ENCODE peak calls at places on chromosome 11, in six cellular contexts. P is fibroblast of pulmonary artery, T is IMR-90, C is anterior cingulate cortex, X is NCI-H1694, E is NCI-H510A treated with DMSO at 0.1 percent for 48 hours. M is an unnamed sample.

GRCh38 chr11:102572537-102573220 is 42.1 kb upstream of the MMP7 start:
- DNase-seq in P (no peak), T (peak; percentile 7), C (no peak), X (no peak), E (no peak), M (no peak)

GRCh38 chr11:23585700-23586099 is 725.4 kb upstream of the CCDC179 start:
- DNase-seq in P (peak; percentile 6), T (no peak), C (no peak), X (no peak), E (peak; percentile 2), M (no peak)

GRCh38 chr11:75035911-75036536 is 47.3 kb downstream of the NEU3 start:
- DNase-seq in P (no peak), T (no peak), C (no peak), X (no peak), E (peak; percentile 94), M (peak; percentile 83)

GRCh38 chr11:117868815-117869642 is 7.4 kb downstream of the FXYD6 start:
- DNase-seq in P (no peak), T (no peak), C (no peak), X (no peak), E (peak; percentile 59), M (peak; percentile 74)

GRCh38 chr11:96486890-96487633 is 97.2 kb downstream of the JRKL start:
- DNase-seq in P (peak; percentile 23), T (peak; percentile 25), C (no peak), X (no peak), E (no peak), M (peak; percentile 84)

GRCh38 chr11:125902315-125902926 is 585 bp downstream of the PUS3 start:
- DNase-seq in P (no peak), T (no peak), C (no peak), X (no peak), E (no peak), M (peak; percentile 61)

GRCh38 chr11:12207384-12208150 is 97.2 kb downstream of the MICAL2 start:
- DNase-seq in P (peak; percentile 43), T (peak; percentile 86), C (no peak), X (no peak), E (no peak), M (no peak)

GRCh38 chr11:62124186-62125113 is 639 bp downstream of the INCENP start:
- DNase-seq in P (peak; percentile 17), T (peak; percentile 52), C (no peak), X (no peak), E (peak; percentile 41), M (peak; percentile 77)

GRCh38 chr11:118602331-118602730 is 5.1 kb upstream of the PHLDB1 start:
- DNase-seq in P (peak; percentile 73), T (no peak), C (no peak), X (no peak), E (no peak), M (no peak)

GRCh38 chr11:133945087-133945974 is 11.4 kb downstream of the IGSF9B start:
- DNase-seq in P (peak; percentile 37), T (peak; percentile 14), C (no peak), X (no peak), E (no peak), M (no peak)

GRCh38 chr11:118610773-118611432 is 3.5 kb downstream of the PHLDB1 start:
- DNase-seq in P (peak; percentile 75), T (peak; percentile 66), C (no peak), X (no peak), E (peak; percentile 31), M (peak; percentile 95)

GRCh38 chr11:8234425-8234821 is 29.3 kb downstream of the LMO1 start:
- DNase-seq in P (no peak), T (no peak), C (no peak), X (no peak), E (no peak), M (peak; percentile 47)

GRCh38 chr11:33266418-33267215 is 9.4 kb downstream of the HIPK3 start:
- DNase-seq in P (peak; percentile 93), T (peak; percentile 58), C (no peak), X (no peak), E (no peak), M (peak; percentile 2)

GRCh38 chr11:32420937-32421532 is 14.3 kb downstream of the WT1 start:
- DNase-seq in P (no peak), T (no peak), C (no peak), X (no peak), E (no peak), M (no peak)

GRCh38 chr11:12069053-12069676 is 41.2 kb upstream of the MICAL2 start:
- DNase-seq in P (no peak), T (no peak), C (no peak), X (no peak), E (peak; percentile 66), M (peak; percentile 31)

GRCh38 chr11:74695705-74696280 is 35.4 kb downstream of the CHRDL2 start:
- DNase-seq in P (no peak), T (no peak), C (no peak), X (no peak), E (no peak), M (no peak)

GRCh38 chr11:102592634-102593581 is 32.2 kb downstream of the MMP20 start:
- DNase-seq in P (peak; percentile 36), T (peak; percentile 20), C (no peak), X (no peak), E (no peak), M (peak; percentile 85)

GRCh38 chr11:124769804-124770774 is 8.0 kb upstream of the ESAM start:
- DNase-seq in P (peak; percentile 63), T (peak; percentile 35), C (no peak), X (no peak), E (no peak), M (peak; percentile 10)

GRCh38 chr11:71304491-71304890 is 52.1 kb upstream of the SHANK2 start:
- DNase-seq in P (no peak), T (no peak), C (no peak), X (no peak), E (no peak), M (no peak)

GRCh38 chr11:86636275-86636674 is 36.1 kb downstream of the ME3 start:
- DNase-seq in P (no peak), T (peak; percentile 31), C (no peak), X (no peak), E (no peak), M (peak; percentile 31)

GRCh38 chr11:57499413-57499982 is 16.0 kb downstream of the SLC43A1 start:
- DNase-seq in P (peak; percentile 93), T (peak; percentile 82), C (peak; percentile 86), X (no peak), E (no peak), M (peak; percentile 55)

GRCh38 chr11:128548655-128549255 is 38.6 kb downstream of the ETS1 start:
- DNase-seq in P (peak; percentile 56), T (peak; percentile 32), C (no peak), X (no peak), E (no peak), M (peak; percentile 14)

GRCh38 chr11:122398851-122399250 is 256.7 kb upstream of the UBASH3B start:
- DNase-seq in P (no peak), T (no peak), C (no peak), X (no peak), E (no peak), M (no peak)

GRCh38 chr11:71310184-71310583 is 57.8 kb upstream of the SHANK2 start:
- DNase-seq in P (no peak), T (no peak), C (no peak), X (no peak), E (no peak), M (no peak)

GRCh38 chr11:75583710-75584658 is 21.9 kb downstream of the SERPINH1 start:
- DNase-seq in P (peak; percentile 62), T (peak; percentile 61), C (peak; percentile 68), X (no peak), E (peak; percentile 63), M (peak; percentile 82)

GRCh38 chr11:78510025-78510596 is 64.6 kb downstream of the NARS2 start:
- DNase-seq in P (no peak), T (no peak), C (no peak), X (no peak), E (no peak), M (no peak)

GRCh38 chr11:74069146-74070046 is 60.5 kb upstream of the UCP3 start:
- DNase-seq in P (no peak), T (peak; percentile 41), C (no peak), X (no peak), E (peak; percentile 27), M (peak; percentile 91)

GRCh38 chr11:123475478-123475877 is 45.4 kb downstream of the GRAMD1B start:
- DNase-seq in P (peak; percentile 77), T (peak; percentile 57), C (no peak), X (no peak), E (no peak), M (peak; percentile 43)

M was measured in DMS53.